ENCODE peak calls at places on chromosomes 7 and 10, in five cellular contexts. L is activated CD4-positive, alpha-beta T cell treated with anti-CD3 and anti-CD28 coated beads, Interleukin-2, amount 50 U/mL, for 1 hour; N is stimulated activated CD4-positive, alpha-beta T cell treated with anti-CD3 and anti-CD28 coated beads, Interleukin-2, amount 100 ng/mL, for 48 hours; T is fibroblast of the aortic adventitia; X is HEK293T. W is an unnamed sample.

GRCh38 chr10:112990271-112990670 is 40.2 kb downstream of the TCF7L2 start:
- DNase-seq in L (no peak), N (no peak), T (no peak), X (no peak), W (no peak)

GRCh38 chr7:1893025-1893424 is 222.9 kb downstream of the ELFN1 start:
- DNase-seq in L (no peak), N (no peak), T (no peak), X (no peak), W (no peak)

GRCh38 chr10:7529638-7530037 is 118.8 kb upstream of the SFMBT2 start:
- DNase-seq in L (no peak), N (no peak), T (no peak), X (no peak), W (no peak)

GRCh38 chr10:97733256-97733655 is 3.7 kb upstream of the ZFYVE27 start:
- DNase-seq in L (no peak), N (no peak), T (peak), X (no peak), W (no peak)

GRCh38 chr7:80374321-80374720 is 137.5 kb downstream of the GNAT3 start:
- DNase-seq in L (no peak), N (no peak), T (no peak), X (no peak), W (no peak)

GRCh38 chr7:96157856-96158255 is 164.0 kb downstream of the SLC25A13 start:
- DNase-seq in L (no peak), N (no peak), T (no peak), X (no peak), W (no peak)

GRCh38 chr10:117597216-117597615 is 54.7 kb downstream of the EMX2 start:
- DNase-seq in L (no peak), N (no peak), T (no peak), X (no peak), W (no peak)

GRCh38 chr7:3065724-3066143 is 22.1 kb upstream of the CARD11 start:
- DNase-seq in L (peak), N (peak), T (peak), X (peak), W (peak)

GRCh38 chr10:69662901-69663300 is 32.9 kb downstream of the FAM241B start:
- DNase-seq in L (no peak), N (no peak), T (no peak), X (no peak), W (no peak)

GRCh38 chr10:124263726-124264125 is 155.0 kb downstream of the OAT start:
- DNase-seq in L (no peak), N (no peak), T (no peak), X (no peak), W (no peak)